ENCODE peak calls at places on chromosomes 7 and 10, in ten cellular contexts. M is AG20443, Y is T-helper 17 cell, U is spleen, G is NAMALWA, K is EH, V is hepatocyte, T is H7, J is RKO, N is HFFc6. I is an unnamed sample.

GRCh38 chr10:124074471-124075109 is 18.8 kb downstream of the CHST15 start:
- DNase-seq in M (no peak), Y (no peak), U (peak; percentile 88), G (no peak), K (no peak), V (no peak), T (no peak), J (no peak), N (no peak), I (no peak)

GRCh38 chr7:64992971-64993370 is 2.1 kb upstream of the ZNF117 start:
- DNase-seq in M (no peak), Y (no peak), U (no peak), G (no peak), K (peak; percentile 10), V (no peak), T (no peak), J (peak; percentile 49), N (peak; percentile 58), I (no peak)

GRCh38 chr10:125521721-125522680 is 161.0 kb downstream of the TEX36 start:
- DNase-seq in M (no peak), Y (no peak), U (no peak), G (peak; percentile 88), K (peak; percentile 5), V (no peak), T (peak; percentile 92), J (peak; percentile 27), N (no peak), I (no peak)

GRCh38 chr7:74290999-74291441 is 1.8 kb downstream of the CLIP2 start:
- DNase-seq in M (no peak), Y (no peak), U (no peak), G (no peak), K (no peak), V (no peak), T (peak; percentile 61), J (no peak), N (no peak), I (no peak)

GRCh38 chr10:88792656-88793055 is 9.9 kb upstream of the LIPM start:
- DNase-seq in M (peak; percentile 40), Y (no peak), U (peak; percentile 81), G (no peak), K (peak; percentile 38), V (peak; percentile 16), T (no peak), J (no peak), N (peak; percentile 18), I (no peak)

GRCh38 chr7:156515911-156516790 is 124.4 kb upstream of the RNF32 start:
- DNase-seq in M (no peak), Y (no peak), U (no peak), G (no peak), K (no peak), V (peak; percentile 77), T (peak; percentile 32), J (no peak), N (no peak), I (no peak)

GRCh38 chr7:128060018-128060417 is 28.8 kb upstream of the LRRC4 start:
- DNase-seq in M (no peak), Y (no peak), U (no peak), G (no peak), K (no peak), V (no peak), T (no peak), J (no peak), N (no peak), I (no peak)

GRCh38 chr7:149782682-149783345 is 9.4 kb upstream of the ZNF467 start:
- DNase-seq in M (no peak), Y (no peak), U (no peak), G (no peak), K (no peak), V (no peak), T (peak; percentile 48), J (no peak), N (no peak), I (no peak)

GRCh38 chr7:55409474-55410225 is 44.5 kb downstream of the LANCL2 start:
- DNase-seq in M (peak; percentile 32), Y (no peak), U (no peak), G (peak; percentile 34), K (peak; percentile 21), V (peak; percentile 35), T (no peak), J (peak; percentile 28), N (peak; percentile 18), I (no peak)

GRCh38 chr10:970311-971149 is 17.7 kb upstream of the GTPBP4 start:
- DNase-seq in M (peak; percentile 53), Y (no peak), U (no peak), G (no peak), K (peak; percentile 63), V (peak; percentile 73), T (no peak), J (no peak), N (peak; percentile 26), I (no peak)

GRCh38 chr7:71574153-71574894 is 442.4 kb downstream of the GALNT17 start:
- DNase-seq in M (no peak), Y (no peak), U (no peak), G (no peak), K (no peak), V (no peak), T (peak; percentile 24), J (no peak), N (no peak), I (no peak)

GRCh38 chr10:69139961-69140360 is 16.0 kb downstream of the VPS26A start:
- DNase-seq in M (no peak), Y (no peak), U (no peak), G (no peak), K (peak; percentile 43), V (no peak), T (no peak), J (no peak), N (no peak), I (no peak)

GRCh38 chr7:68792351-68792750 is 805.9 kb upstream of the AUTS2 start:
- DNase-seq in M (no peak), Y (no peak), U (no peak), G (no peak), K (no peak), V (no peak), T (no peak), J (no peak), N (no peak), I (no peak)

GRCh38 chr7:73901823-73902597 is 41.1 kb downstream of the TMEM270 start:
- DNase-seq in M (peak; percentile 9), Y (no peak), U (peak; percentile 62), G (no peak), K (peak; percentile 19), V (no peak), T (peak; percentile 82), J (no peak), N (no peak), I (no peak)

GRCh38 chr7:13257661-13258060 is 570.2 kb downstream of the ARL4A start:
- DNase-seq in M (peak; percentile 6), Y (no peak), U (no peak), G (no peak), K (peak; percentile 21), V (no peak), T (no peak), J (no peak), N (peak; percentile 29), I (no peak)

GRCh38 chr10:113891476-113891875 is 37.0 kb downstream of the NHLRC2 start:
- DNase-seq in M (peak; percentile 7), Y (no peak), U (no peak), G (no peak), K (peak; percentile 40), V (no peak), T (no peak), J (no peak), N (peak; percentile 11), I (no peak)

GRCh38 chr7:55400191-55400590 is 35.1 kb downstream of the LANCL2 start:
- DNase-seq in M (no peak), Y (no peak), U (no peak), G (no peak), K (peak; percentile 73), V (no peak), T (no peak), J (no peak), N (peak; percentile 21), I (no peak)

GRCh38 chr7:24316340-24316739 is 32.4 kb downstream of the NPY start:
- DNase-seq in M (no peak), Y (no peak), U (no peak), G (no peak), K (no peak), V (no peak), T (no peak), J (no peak), N (no peak), I (no peak)

GRCh38 chr10:2054728-2055127 is 317.4 kb upstream of the ADARB2 start:
- DNase-seq in M (no peak), Y (no peak), U (no peak), G (no peak), K (no peak), V (no peak), T (no peak), J (no peak), N (no peak), I (no peak)

GRCh38 chr10:119651514-119652327 is 541 bp downstream of the BAG3 start:
- DNase-seq in M (peak; percentile 43), Y (no peak), U (peak; percentile 91), G (no peak), K (no peak), V (peak; percentile 56), T (peak; percentile 79), J (no peak), N (no peak), I (no peak)

GRCh38 chr10:60495357-60495756 is 105.7 kb upstream of the ANK3 start:
- DNase-seq in M (no peak), Y (no peak), U (no peak), G (no peak), K (peak; percentile 3), V (no peak), T (no peak), J (no peak), N (no peak), I (no peak)

GRCh38 chr7:122588621-122589020 is 110.3 kb downstream of the RNF133 start:
- DNase-seq in M (no peak), Y (no peak), U (no peak), G (no peak), K (no peak), V (no peak), T (no peak), J (peak; percentile 61), N (no peak), I (no peak)

GRCh38 chr10:77049896-77050295 is 587.7 kb downstream of the KCNMA1 start:
- DNase-seq in M (peak; percentile 52), Y (no peak), U (no peak), G (no peak), K (peak; percentile 80), V (no peak), T (no peak), J (no peak), N (peak; percentile 23), I (no peak)

GRCh38 chr10:26621889-26622681 is 75.4 kb upstream of the PDSS1 start:
- DNase-seq in M (peak; percentile 68), Y (no peak), U (peak; percentile 90), G (no peak), K (peak; percentile 3), V (peak; percentile 63), T (peak; percentile 80), J (no peak), N (no peak), I (peak; percentile 16)

GRCh38 chr7:12127490-12127889 is 83.6 kb upstream of the TMEM106B start:
- DNase-seq in M (no peak), Y (no peak), U (no peak), G (no peak), K (no peak), V (no peak), T (no peak), J (no peak), N (no peak), I (no peak)